ENCODE peak calls at places on chromosomes 5 and 9, in nine cellular contexts. Y is nephron progenitor cell; Z is activated naive CD8-positive, alpha-beta T cell treated with anti-CD3 and anti-CD28 coated beads, Interleukin-2, amount 50 U/mL, for 24 hours; A is KBM-7; T is cardiac muscle cell; H is CD4-positive, alpha-beta T cell; C is ELF-1; M is HEK293T; W is T1000. O is an unnamed sample.
A peak's percentile ranks its signal among the peaks of the same experiment; 100 is the strongest.

GRCh38 chr9:107786561-107786960 is 297.0 kb upstream of the KLF4 start:
- DNase-seq in T (no peak), M (no peak), A (no peak), C (no peak), H (no peak), W (no peak), Z (no peak), Y (no peak), O (no peak)

GRCh38 chr9:74942801-74943200 is 9.9 kb downstream of the C9orf40 start:
- DNase-seq in W (no peak), M (no peak), H (no peak), Y (no peak), T (no peak), Z (peak; percentile 32), A (peak; percentile 80), C (no peak), O (no peak)

GRCh38 chr5:176628406-176629228 is 1.7 kb downstream of the SNCB start:
- DNase-seq in H (no peak), Z (no peak), W (no peak), C (no peak), T (no peak), M (no peak), Y (no peak), A (no peak), O (no peak)

GRCh38 chr5:76862986-76863385 is 13.2 kb downstream of the S100Z start:
- DNase-seq in H (no peak), C (no peak), Z (no peak), A (no peak), Y (no peak), T (no peak), M (no peak), W (no peak), O (no peak)

GRCh38 chr5:97998946-97999345 is 774.5 kb upstream of the RGMB start:
- DNase-seq in Z (no peak), A (no peak), M (no peak), H (no peak), W (no peak), Y (no peak), C (no peak), T (no peak), O (no peak)

GRCh38 chr5:145072880-145073279 is 762.3 kb downstream of the PRELID2 start:
- DNase-seq in Z (no peak), T (peak; percentile 36), Y (peak; percentile 10), M (no peak), H (no peak), W (no peak), A (no peak), C (no peak), O (no peak)

GRCh38 chr9:121638399-121638798 is 13.0 kb upstream of the DAB2IP start:
- DNase-seq in A (no peak), H (no peak), Y (no peak), C (no peak), M (no peak), W (no peak), Z (no peak), T (no peak), O (no peak)

GRCh38 chr5:83564069-83564749 is 92.7 kb downstream of the VCAN start:
- DNase-seq in H (no peak), Y (no peak), W (no peak), Z (no peak), C (no peak), A (peak; percentile 75), T (peak; percentile 38), M (peak; percentile 20), O (no peak)

GRCh38 chr9:135619599-135619886 is 19.8 kb downstream of the GLT6D1 start:
- DNase-seq in Z (no peak), M (no peak), C (no peak), H (no peak), T (no peak), Y (no peak), W (no peak), A (no peak), O (no peak)

GRCh38 chr9:135857843-135858242 is 49.5 kb downstream of the CAMSAP1 start:
- DNase-seq in H (no peak), M (no peak), W (no peak), Y (no peak), T (no peak), A (no peak), Z (no peak), C (no peak), O (no peak)

O was measured in neural crest cell.